ENCODE peak calls at places on chromosomes 12 and 14, in nine cellular contexts. P, W, Y, Q, C, Z, F, A and D are unnamed samples.

GRCh38 chr14:42222924-42223471 is 616.3 kb downstream of the LRFN5 start:
- DNase-seq in P (peak; percentile 18), W (peak; percentile 72), Y (peak; percentile 40), Q (no peak), C (peak; percentile 70), Z (peak; percentile 8), F (no peak), A (no peak), D (no peak)

GRCh38 chr14:50769893-50770500 is 61.0 kb downstream of the NIN start:
- DNase-seq in P (no peak), W (no peak), Y (no peak), Q (no peak), C (no peak), Z (no peak), F (no peak), A (no peak), D (no peak)

GRCh38 chr12:76583301-76583700 is 23.7 kb upstream of the OSBPL8 start:
- DNase-seq in P (no peak), W (no peak), Y (no peak), Q (no peak), C (no peak), Z (no peak), F (no peak), A (no peak), D (no peak)

GRCh38 chr14:58151264-58151700 is 731 bp downstream of the ARMH4 start:
- DNase-seq in P (peak; percentile 85), W (no peak), Y (peak; percentile 3), Q (no peak), C (no peak), Z (no peak), F (no peak), A (no peak), D (peak; percentile 82)

GRCh38 chr12:54279632-54280400 is at the start of gene CBX5:
- DNase-seq in P (peak; percentile 100), W (peak; percentile 100), Y (peak; percentile 100), Q (peak; percentile 100), C (peak; percentile 100), Z (peak; percentile 99), F (peak; percentile 100), A (peak; percentile 99), D (peak; percentile 100)

GRCh38 chr12:92136883-92137582 is 8.6 kb downstream of the BTG1 start:
- DNase-seq in P (no peak), W (peak; percentile 83), Y (peak; percentile 92), Q (no peak), C (peak; percentile 93), Z (no peak), F (no peak), A (no peak), D (no peak)

GRCh38 chr12:43884683-43885410 is 49.0 kb downstream of the TMEM117 start:
- DNase-seq in P (no peak), W (no peak), Y (no peak), Q (no peak), C (no peak), Z (no peak), F (no peak), A (no peak), D (no peak)

GRCh38 chr14:74459289-74459946 is 33.4 kb upstream of the SYNDIG1L start:
- DNase-seq in P (peak; percentile 34), W (peak; percentile 65), Y (peak; percentile 76), Q (peak; percentile 37), C (peak; percentile 76), Z (no peak), F (no peak), A (no peak), D (no peak)

GRCh38 chr12:82458101-82458500 is 99.8 kb downstream of the METTL25 start:
- DNase-seq in P (peak; percentile 52), W (no peak), Y (no peak), Q (no peak), C (no peak), Z (no peak), F (no peak), A (no peak), D (no peak)

GRCh38 chr12:54472494-54473262 is 724 bp downstream of the GTSF1 start:
- DNase-seq in P (no peak), W (no peak), Y (no peak), Q (no peak), C (no peak), Z (no peak), F (no peak), A (no peak), D (no peak)

GRCh38 chr14:98953544-98954346 is 318.3 kb downstream of the BCL11B start:
- DNase-seq in P (no peak), W (peak; percentile 81), Y (peak; percentile 23), Q (no peak), C (peak; percentile 5), Z (no peak), F (no peak), A (no peak), D (no peak)

GRCh38 chr12:24025153-24025798 is 75.8 kb upstream of the SOX5 start:
- DNase-seq in P (peak; percentile 15), W (no peak), Y (peak; percentile 53), Q (no peak), C (peak; percentile 43), Z (no peak), F (no peak), A (no peak), D (no peak)

GRCh38 chr12:127623362-127623761 is 643.6 kb upstream of the TMEM132C start:
- DNase-seq in P (no peak), W (peak; percentile 8), Y (no peak), Q (no peak), C (no peak), Z (no peak), F (no peak), A (no peak), D (no peak)

GRCh38 chr14:84085493-84085892 is 1444.5 kb upstream of the FLRT2 start:
- DNase-seq in P (no peak), W (no peak), Y (peak; percentile 11), Q (no peak), C (no peak), Z (no peak), F (no peak), A (peak; percentile 34), D (no peak)

GRCh38 chr14:99274346-99275221 is 2.6 kb upstream of the BCL11B start:
- DNase-seq in P (peak; percentile 97), W (peak; percentile 60), Y (peak; percentile 53), Q (peak; percentile 73), C (peak; percentile 43), Z (peak; percentile 76), F (peak; percentile 86), A (peak; percentile 39), D (peak; percentile 67)

GRCh38 chr14:100585448-100586152 is 1.6 kb downstream of the BEGAIN start:
- DNase-seq in P (no peak), W (no peak), Y (no peak), Q (no peak), C (no peak), Z (peak; percentile 55), F (no peak), A (no peak), D (no peak)

GRCh38 chr12:24948816-24949722 is at the start of gene BCAT1:
- DNase-seq in P (peak; percentile 83), W (peak; percentile 63), Y (peak; percentile 91), Q (peak; percentile 55), C (peak; percentile 89), Z (peak; percentile 32), F (peak; percentile 50), A (peak; percentile 36), D (peak; percentile 54)

GRCh38 chr14:89845346-89845745 is 109.2 kb downstream of the EFCAB11 start:
- DNase-seq in P (peak; percentile 12), W (no peak), Y (peak; percentile 93), Q (no peak), C (peak; percentile 93), Z (no peak), F (peak; percentile 14), A (no peak), D (no peak)

GRCh38 chr12:38689704-38690103 is 215.7 kb downstream of the CPNE8 start:
- DNase-seq in P (no peak), W (no peak), Y (peak; percentile 11), Q (no peak), C (peak; percentile 74), Z (no peak), F (no peak), A (no peak), D (no peak)

GRCh38 chr14:25411933-25412757 is 362.2 kb upstream of the STXBP6 start:
- DNase-seq in P (peak; percentile 44), W (no peak), Y (peak; percentile 4), Q (no peak), C (peak; percentile 18), Z (peak; percentile 58), F (no peak), A (no peak), D (peak; percentile 54)

GRCh38 chr12:121466800-121467637 is 67.1 kb downstream of the RNF34 start:
- DNase-seq in P (peak; percentile 97), W (peak; percentile 86), Y (peak; percentile 83), Q (peak; percentile 92), C (peak; percentile 80), Z (peak; percentile 90), F (peak; percentile 92), A (peak; percentile 68), D (peak; percentile 93)

GRCh38 chr14:39474416-39474911 is 42.2 kb upstream of the FBXO33 start:
- DNase-seq in P (no peak), W (no peak), Y (no peak), Q (no peak), C (no peak), Z (no peak), F (no peak), A (no peak), D (no peak)

GRCh38 chr14:90543876-90544275 is 147.0 kb downstream of the CALM1 start:
- DNase-seq in P (no peak), W (no peak), Y (no peak), Q (no peak), C (no peak), Z (no peak), F (no peak), A (no peak), D (peak; percentile 59)

GRCh38 chr12:56315256-56315625 is 547 bp downstream of the CNPY2 start:
- DNase-seq in P (peak; percentile 63), W (no peak), Y (peak; percentile 18), Q (no peak), C (no peak), Z (no peak), F (no peak), A (no peak), D (peak; percentile 17)

GRCh38 chr12:57864811-57865751 is 18.6 kb upstream of the CTDSP2 start:
- DNase-seq in P (peak; percentile 85), W (peak; percentile 80), Y (peak; percentile 90), Q (peak; percentile 67), C (peak; percentile 87), Z (peak; percentile 60), F (peak; percentile 62), A (no peak), D (peak; percentile 56)

GRCh38 chr12:111467092-111467861 is 61.6 kb downstream of the SH2B3 start:
- DNase-seq in P (no peak), W (peak; percentile 49), Y (peak; percentile 73), Q (no peak), C (peak; percentile 60), Z (no peak), F (no peak), A (peak; percentile 96), D (no peak)

GRCh38 chr14:63328787-63329737 is 10.3 kb upstream of the GPHB5 start:
- DNase-seq in P (no peak), W (no peak), Y (no peak), Q (no peak), C (no peak), Z (no peak), F (no peak), A (no peak), D (no peak)